ENCODE peak calls at places on chromosome 5, in four cellular contexts. I is progenitor cell of endocrine pancreas, X is left lung, U is body of pancreas. T is an unnamed sample.

GRCh38 chr5:158783382-158783781 is 316.3 kb downstream of the EBF1 start:
- DNase-seq in I (no peak), X (no peak), U (no peak), T (no peak)

GRCh38 chr5:73189816-73190451 is 16.9 kb downstream of the TMEM174 start:
- DNase-seq in I (no peak), X (no peak), U (no peak), T (no peak)

GRCh38 chr5:125249400-125249799 is 503.0 kb upstream of the ZNF608 start:
- DNase-seq in I (no peak), X (no peak), U (no peak), T (no peak)

GRCh38 chr5:82986404-82986803 is 90.8 kb downstream of the TMEM167A start:
- DNase-seq in I (no peak), X (no peak), U (no peak), T (no peak)

GRCh38 chr5:103394676-103395075 is 136.1 kb downstream of the MACIR start:
- DNase-seq in I (no peak), X (no peak), U (no peak), T (no peak)

GRCh38 chr5:139147743-139148079 is 50.5 kb downstream of the SIL1 start:
- DNase-seq in I (no peak), X (peak; percentile 75), U (peak; percentile 86), T (no peak)

GRCh38 chr5:132971483-132972435 is 8.3 kb upstream of the AFF4 start:
- DNase-seq in I (no peak), X (no peak), U (no peak), T (no peak)

GRCh38 chr5:64807505-64807904 is 38.8 kb downstream of the CWC27 start:
- DNase-seq in I (no peak), X (no peak), U (no peak), T (no peak)

GRCh38 chr5:30100929-30101328 is 1092.6 kb upstream of the CDH6 start:
- DNase-seq in I (no peak), X (no peak), U (no peak), T (no peak)

GRCh38 chr5:63820557-63820956 is 141.7 kb downstream of the HTR1A start:
- DNase-seq in I (no peak), X (no peak), U (peak; percentile 78), T (no peak)

GRCh38 chr5:53303105-53303504 is 177.3 kb upstream of the FST start:
- DNase-seq in I (no peak), X (no peak), U (no peak), T (no peak)

GRCh38 chr5:101364469-101364868 is 461.4 kb upstream of the ST8SIA4 start:
- DNase-seq in I (no peak), X (no peak), U (no peak), T (no peak)

GRCh38 chr5:119316116-119316515 is 39.7 kb upstream of the TNFAIP8 start:
- DNase-seq in I (no peak), X (no peak), U (no peak), T (no peak)

GRCh38 chr5:139443766-139444473 is 4.6 kb upstream of the DNAJC18 start:
- DNase-seq in I (no peak), X (no peak), U (no peak), T (no peak)

GRCh38 chr5:149775785-149776184 is 45.7 kb downstream of the PPARGC1B start:
- DNase-seq in I (no peak), X (no peak), U (no peak), T (no peak)

GRCh38 chr5:167229751-167230150 is 1061.7 kb upstream of the WWC1 start:
- DNase-seq in I (no peak), X (no peak), U (no peak), T (no peak)

GRCh38 chr5:122863721-122864120 is 18.3 kb downstream of the SNX24 start:
- DNase-seq in I (no peak), X (no peak), U (peak; percentile 15), T (no peak)

GRCh38 chr5:175214152-175214551 is 229.8 kb downstream of the DRD1 start:
- DNase-seq in I (no peak), X (no peak), U (no peak), T (no peak)

GRCh38 chr5:95219411-95219810 is 65.5 kb downstream of the MCTP1 start:
- DNase-seq in I (no peak), X (no peak), U (no peak), T (no peak)

GRCh38 chr5:170748986-170749385 is 34.5 kb upstream of the GABRP start:
- DNase-seq in I (no peak), X (no peak), U (no peak), T (no peak)

GRCh38 chr5:7834982-7835381 is 16.0 kb downstream of the CFAP90 start:
- DNase-seq in I (no peak), X (no peak), U (no peak), T (no peak)

GRCh38 chr5:72394688-72395087 is 74.5 kb downstream of the PTCD2 start:
- DNase-seq in I (no peak), X (no peak), U (no peak), T (no peak)

GRCh38 chr5:73733219-73733618 is 107.2 kb downstream of the ARHGEF28 start:
- DNase-seq in I (no peak), X (no peak), U (peak; percentile 33), T (no peak)

GRCh38 chr5:113199122-113199905 is 222.7 kb downstream of the DCP2 start:
- DNase-seq in I (no peak), X (no peak), U (no peak), T (no peak)

DNA sequence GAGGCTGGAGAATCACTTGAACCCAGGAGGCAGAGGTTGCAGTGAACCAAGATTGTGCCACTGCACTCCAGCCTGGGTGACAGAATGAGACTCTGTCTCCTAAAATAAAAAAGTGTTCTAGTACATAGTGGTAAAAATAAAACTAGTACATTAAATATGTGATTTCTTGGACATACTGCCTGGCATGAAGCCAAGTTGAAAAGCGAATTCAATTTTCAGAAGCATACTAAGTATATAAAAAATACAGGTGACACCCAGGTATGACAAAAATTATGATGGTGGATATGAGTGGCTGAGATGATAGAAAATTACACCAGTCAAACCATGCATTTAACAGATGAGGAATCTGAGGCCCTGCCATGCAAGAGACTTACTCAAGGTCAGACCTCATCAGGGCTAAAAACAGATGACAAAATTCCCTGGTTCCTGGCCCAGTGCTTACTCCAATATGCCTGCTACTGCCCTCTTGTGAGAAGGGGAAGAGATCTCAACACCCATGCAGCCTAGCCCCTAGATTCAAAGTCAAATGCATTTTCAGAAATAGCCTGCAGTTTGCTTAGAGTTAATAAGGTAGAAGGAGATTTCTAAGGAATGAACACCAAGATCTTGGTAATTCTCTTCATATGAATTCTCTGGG is 46.6 kb upstream of the GNPDA1 start:
- DNase-seq in I (no peak), X (no peak), U (peak; percentile 62), T (no peak)
- TF ChIP-seq CTCF in I (no peak), X (no peak), U (peak; percentile 38), T (no peak)

DNA sequence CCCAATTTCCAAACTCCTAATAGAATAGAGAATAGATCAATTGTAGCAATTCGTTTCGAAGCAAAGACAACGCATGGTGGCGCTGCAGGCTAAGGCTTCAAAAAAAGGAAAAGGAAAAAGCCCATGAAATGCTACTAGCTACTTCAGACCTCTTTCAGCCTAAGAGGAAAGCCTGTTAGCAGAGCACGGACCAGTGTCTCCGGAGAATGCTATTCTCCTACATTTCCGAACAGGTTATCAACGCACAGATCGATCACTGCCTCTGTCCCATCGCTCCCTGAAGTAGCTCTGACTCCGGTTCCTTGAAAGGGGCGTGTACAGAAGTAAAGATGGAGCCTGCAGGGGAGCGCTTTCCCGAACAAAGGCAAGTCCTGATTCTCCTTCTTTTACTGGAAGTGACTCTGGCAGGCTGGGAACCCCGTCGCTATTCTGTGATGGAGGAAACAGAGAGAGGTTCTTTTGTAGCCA is at the start of gene PCDHB15:
- DNase-seq in I (no peak), X (no peak), U (no peak), T (no peak)
- TF ChIP-seq CTCF in I (peak; percentile 46), X (no peak), U (no peak), T (no peak)

GRCh38 chr5:135835766-135836165 is 1.3 kb downstream of the SLC25A48 start:
- DNase-seq in I (no peak), X (no peak), U (no peak), T (no peak)

GRCh38 chr5:135834639-135835529 is at the start of gene SLC25A48:
- DNase-seq in I (peak; percentile 76), X (peak; percentile 86), U (peak; percentile 82), T (no peak)

GRCh38 chr5:135833521-135833920 is 942 bp upstream of the SLC25A48 start:
- DNase-seq in I (no peak), X (no peak), U (no peak), T (no peak)

GRCh38 chr5:135832941-135833340 is 1.5 kb upstream of the SLC25A48 start:
- DNase-seq in I (no peak), X (no peak), U (no peak), T (no peak)

DNA sequence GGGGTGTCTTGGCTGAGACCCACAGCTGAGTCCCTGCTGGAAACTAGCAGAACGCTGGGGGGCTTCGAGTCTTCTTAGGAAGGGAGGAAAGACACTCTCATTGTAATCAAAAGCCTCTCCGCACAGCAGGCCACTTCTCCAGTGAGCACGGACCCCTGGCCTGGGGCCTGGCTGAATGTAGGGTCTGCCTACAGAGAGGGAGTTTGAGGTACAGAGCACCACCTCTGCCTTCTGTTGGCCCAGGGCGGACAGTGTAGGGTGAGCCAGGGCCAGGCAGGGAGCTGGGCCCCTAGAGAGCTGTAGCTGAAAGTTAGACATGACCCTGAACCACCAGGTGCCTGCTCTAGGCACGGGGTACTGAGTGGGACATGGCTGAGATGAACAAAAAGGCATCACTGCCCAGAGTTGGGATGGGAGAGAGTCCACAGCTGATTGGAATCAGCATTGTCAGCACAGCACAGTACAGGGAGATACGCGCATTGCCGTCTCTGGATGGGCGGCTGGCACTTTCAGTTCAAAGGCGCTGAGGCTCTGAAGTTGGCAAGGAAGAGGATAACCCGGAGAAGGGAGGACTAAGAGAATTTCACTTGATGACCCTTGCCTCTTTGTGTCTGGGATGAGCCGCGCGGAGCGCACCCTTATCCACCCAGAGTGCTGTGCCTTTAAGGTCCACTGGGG is 363 bp upstream of the SLC25A48 start:
- DNase-seq in I (no peak), X (no peak), U (no peak), T (no peak)
- TF ChIP-seq CTCF in I (no peak), X (peak; percentile 65), U (peak; percentile 75), T (no peak)

GRCh38 chr5:33303696-33304095 is 137.1 kb upstream of the TARS1 start:
- DNase-seq in I (no peak), X (no peak), U (no peak), T (no peak)

GRCh38 chr5:33300209-33300742 is 140.5 kb upstream of the TARS1 start:
- DNase-seq in I (no peak), X (no peak), U (no peak), T (no peak)

GRCh38 chr5:33299621-33300208 is 141.1 kb upstream of the TARS1 start:
- DNase-seq in I (no peak), X (no peak), U (no peak), T (no peak)

DNA sequence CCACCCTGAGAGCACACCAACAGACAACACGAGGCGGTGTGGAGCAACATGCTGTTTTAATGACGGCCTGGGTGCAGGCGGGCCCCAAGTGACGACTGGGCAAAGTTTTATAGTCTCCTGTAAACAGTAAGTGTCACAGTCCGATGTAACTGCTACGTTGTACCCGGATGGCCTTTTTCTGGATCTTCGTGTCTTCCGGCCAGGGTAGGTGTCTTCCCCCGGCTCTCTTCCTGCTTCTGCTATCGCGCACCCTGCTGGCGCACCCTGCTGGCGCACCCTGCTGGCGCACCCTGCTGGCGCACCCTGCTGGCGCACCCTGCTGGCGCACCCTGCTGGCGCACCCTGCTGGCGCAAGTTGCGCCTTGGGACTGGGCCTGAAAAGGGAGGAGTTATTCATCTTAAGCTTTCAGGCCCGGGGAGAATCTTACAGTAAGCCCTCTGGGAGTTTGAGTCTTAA is 143.0 kb upstream of the TARS1 start:
- DNase-seq in I (no peak), X (peak; percentile 26), U (no peak), T (no peak)
- TF ChIP-seq CTCF in I (peak; percentile 19), X (no peak), U (no peak), T (no peak)

GRCh38 chr5:1244976-1245375 is 19.8 kb downstream of the SLC6A18 start:
- DNase-seq in I (no peak), X (no peak), U (no peak), T (no peak)
- TF ChIP-seq CTCF in I (peak; percentile 43), X (no peak), U (no peak), T (no peak)

GRCh38 chr5:163585206-163585605 is 79.8 kb downstream of the MAT2B start:
- DNase-seq in I (no peak), X (no peak), U (no peak), T (no peak)
- TF ChIP-seq CTCF in I (no peak), X (no peak), U (no peak), T (no peak)